ENCODE peak calls at places on chromosome X, in four cellular contexts. Z, I, E and D are unnamed samples. For H3K9me3, the result is how much of the 10 kb centered on the place peaks cover.

GRCh38 chrX:617401-617800 is 13.2 kb upstream of the SHOX start:
- DNase-seq in Z (no peak), I (no peak), E (no peak), D (no peak)

GRCh38 chrX:129360175-129360574 is 163.1 kb downstream of the SMARCA1 start:
- DNase-seq in E (peak), Z (peak), I (peak), D (no peak)

GRCh38 chrX:85037114-85037513 is 33.4 kb downstream of the APOOL start:
- DNase-seq in E (no peak), Z (no peak), I (no peak), D (no peak)

GRCh38 chrX:9135901-9136510 is 102.1 kb upstream of the FAM9B start:
- DNase-seq in I (no peak), Z (no peak), E (no peak), D (no peak)

GRCh38 chrX:115174548-115174947 is 14.7 kb upstream of the RBMXL3 start:
- DNase-seq in I (no peak), E (no peak), Z (no peak), D (no peak)

GRCh38 chrX:7926501-7926900 is 712 bp downstream of the PNPLA4 start:
- DNase-seq in Z (no peak), E (no peak), I (no peak), D (no peak)

GRCh38 chrX:33086886-33087285 is 124.5 kb downstream of the DMD start:
- DNase-seq in E (no peak), Z (no peak), I (no peak), D (no peak)

GRCh38 chrX:93791304-93791703 is 117.3 kb downstream of the FAM133A start:
- DNase-seq in I (no peak), E (no peak), Z (no peak), D (no peak)

GRCh38 chrX:34578237-34578636 is 78.8 kb downstream of the TMEM47 start:
- DNase-seq in Z (no peak), E (no peak), I (no peak), D (no peak)

GRCh38 chrX:1529756-1530155 is 7.2 kb downstream of the P2RY8 start:
- DNase-seq in E (no peak), I (no peak), Z (no peak), D (no peak)

GRCh38 chrX:28312259-28312658 is 275.0 kb upstream of the IL1RAPL1 start:
- DNase-seq in E (no peak), Z (no peak), I (no peak), D (no peak)

GRCh38 chrX:29318051-29318450 is 730.8 kb downstream of the IL1RAPL1 start:
- DNase-seq in I (no peak), Z (no peak), E (no peak), D (no peak)

GRCh38 chrX:11412715-11413623 is 119.8 kb downstream of the AMELX start:
- DNase-seq in Z (no peak), E (no peak), I (no peak), D (no peak)

GRCh38 chrX:107716045-107716684 is 59.4 kb downstream of the TSC22D3 start:
- DNase-seq in I (no peak), Z (no peak), E (no peak), D (no peak)

GRCh38 chrX:103839404-103839803 is 7.3 kb upstream of the RAB9B start:
- DNase-seq in Z (no peak), E (no peak), I (no peak), D (no peak)

GRCh38 chrX:115344885-115345653 is 55.6 kb downstream of the LUZP4 start:
- DNase-seq in E (no peak), Z (peak), I (peak), D (peak)

GRCh38 chrX:136529795-136530194 is 2.2 kb upstream of the VGLL1 start:
- DNase-seq in E (no peak), I (no peak), Z (no peak), D (no peak)

GRCh38 chrX:53356186-53356585 is 66.3 kb downstream of the SMC1A start:
- DNase-seq in I (peak), Z (no peak), E (no peak), D (no peak)

GRCh38 chrX:135421932-135422809 is at the start of gene SMIM10L2A:
- DNase-seq in Z (no peak), I (no peak), E (no peak), D (no peak)

GRCh38 chrX:332916-333610 is 14.5 kb upstream of the GTPBP6 start:
- DNase-seq in I (no peak), E (no peak), Z (no peak), D (no peak)

GRCh38 chrX:88378406-88378805 is 368.6 kb upstream of the CPXCR1 start:
- DNase-seq in E (no peak), I (no peak), Z (no peak), D (no peak)

GRCh38 chrX:75746891-75747639 is 38.0 kb downstream of the MAGEE2 start:
- DNase-seq in I (peak), E (peak), Z (no peak), D (no peak)

GRCh38 chrX:79081895-79082512 is 62.5 kb upstream of the GPR174 start:
- DNase-seq in I (peak), E (no peak), Z (no peak), D (no peak)

GRCh38 chrX:49664824-49665223 is 31.0 kb downstream of the PAGE1 start:
- DNase-seq in E (no peak), I (peak), Z (no peak), D (no peak)
- H3K9me3 ChIP-seq in E (under half), I (under half), Z (under half), D (under half)

GRCh38 chrX:24168807-24169206 is 19.3 kb downstream of the ZFX start:
- DNase-seq in Z (no peak), I (no peak), E (no peak), D (no peak)
- H3K27ac ChIP-seq in Z (no peak), I (no peak), E (no peak), D (no peak)

GRCh38 chrX:153732406-153732805 is 7.8 kb downstream of the ABCD1 start:
- DNase-seq in Z (no peak), E (no peak), I (no peak), D (no peak)
- H3K9me3 ChIP-seq in Z (under half), E (under half), I (under half), D (under half)

DNA sequence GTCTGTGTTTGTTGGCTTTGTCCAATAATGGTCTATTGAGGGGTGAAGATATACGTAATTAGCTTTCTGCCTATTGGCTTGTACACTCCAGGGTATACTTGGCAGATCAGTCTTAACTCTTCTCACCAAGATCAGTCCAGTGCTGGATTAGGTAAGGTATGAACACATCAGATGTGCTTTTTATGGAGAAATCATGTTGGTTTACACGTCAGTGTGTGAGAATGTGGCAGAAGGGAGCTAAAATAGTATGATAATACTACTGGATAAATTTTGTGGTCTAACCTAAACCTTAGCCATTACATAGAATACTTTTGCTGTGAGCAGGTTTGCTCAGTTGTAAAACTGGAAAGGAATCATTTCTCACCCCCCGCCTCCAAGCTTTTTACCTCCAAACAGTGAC is 4.2 kb downstream of the PDHA1 start:
- DNase-seq in I (no peak), Z (no peak), E (no peak), D (no peak)
- H3K27ac ChIP-seq in I (no peak), Z (no peak), E (no peak), D (no peak)

GRCh38 chrX:17869580-17869979 is 8.5 kb upstream of the RAI2 start:
- DNase-seq in E (no peak), I (no peak), Z (no peak), D (no peak)
- H3K9me3 ChIP-seq in E (under half), I (under half), Z (under half), D (under half)

GRCh38 chrX:68428431-68428830 is 4.9 kb downstream of the OPHN1 start:
- DNase-seq in I (no peak), Z (no peak), E (no peak), D (no peak)
- H3K27ac ChIP-seq in I (no peak), Z (no peak), E (no peak), D (no peak)

GRCh38 chrX:44903107-44903506 is 30.1 kb downstream of the KDM6A start:
- DNase-seq in Z (no peak), I (no peak), E (no peak), D (no peak)
- H3K9me3 ChIP-seq in Z (under half), I (under half), E (under half), D (under half)

DNA sequence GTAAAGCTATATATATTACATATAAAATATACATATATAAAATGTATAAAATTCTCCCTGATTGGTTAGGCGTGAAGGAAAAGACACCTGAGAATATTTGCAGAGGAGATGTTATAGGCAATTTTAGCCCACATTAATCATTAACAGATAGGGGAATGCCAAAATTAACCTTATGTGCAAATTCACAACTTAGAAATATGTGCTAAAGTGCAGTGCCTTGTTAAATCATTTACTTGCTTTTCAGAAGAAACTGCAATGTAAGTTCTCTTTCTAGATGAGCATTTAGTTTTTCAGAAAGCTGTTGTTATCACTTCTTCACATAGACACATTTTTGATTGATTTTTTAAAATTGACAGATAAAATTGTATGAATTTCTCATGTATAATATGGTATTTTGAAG is 5.6 kb downstream of the TASL start:
- DNase-seq in Z (no peak), E (no peak), I (no peak), D (no peak)
- H3K27ac ChIP-seq in Z (no peak), E (no peak), I (no peak), D (no peak)

GRCh38 chrX:119486745-119487144 is 18.5 kb downstream of the SLC25A5 start:
- DNase-seq in E (no peak), Z (no peak), I (no peak), D (no peak)
- H3K9me3 ChIP-seq in E (under half), Z (under half), I (under half), D (under half)

GRCh38 chrX:30637874-30638793 is 15.1 kb upstream of the GK start:
- DNase-seq in E (no peak), I (no peak), Z (no peak), D (no peak)

GRCh38 chrX:30642642-30643041 is 10.6 kb upstream of the GK start:
- DNase-seq in Z (no peak), E (no peak), I (no peak), D (no peak)

GRCh38 chrX:30643313-30643821 is 9.9 kb upstream of the GK start:
- DNase-seq in I (no peak), E (no peak), Z (no peak), D (no peak)
- H3K27ac ChIP-seq in I (no peak), E (no peak), Z (no peak), D (no peak)